ENCODE peak calls at places on chromosomes 16 and 17, in six cellular contexts. Y, X, Q, G, K and O are unnamed samples.

GRCh38 chr16:27228621-27229501 is 25.5 kb downstream of the KDM8 start:
- DNase-seq in G (no peak), X (no peak), K (no peak), Y (peak; percentile 51), Q (no peak), O (no peak)

GRCh38 chr17:11598274-11599221 is at the start of gene DNAH9:
- DNase-seq in X (peak; percentile 85), K (no peak), Q (peak; percentile 3), G (peak; percentile 38), Y (peak; percentile 97), O (peak; percentile 93)

GRCh38 chr16:1723450-1724147 is 17.6 kb downstream of the MAPK8IP3 start:
- DNase-seq in Q (peak; percentile 67), G (peak; percentile 16), X (no peak), Y (no peak), K (peak; percentile 38), O (no peak)

GRCh38 chr16:83717814-83718213 is 90.0 kb upstream of the HSBP1 start:
- DNase-seq in Q (no peak), K (peak; percentile 96), G (no peak), X (no peak), Y (no peak), O (no peak)

GRCh38 chr16:88534731-88535141 is 35.5 kb upstream of the ZC3H18 start:
- DNase-seq in K (no peak), Q (peak; percentile 65), X (no peak), G (peak; percentile 42), Y (no peak), O (peak; percentile 37)

GRCh38 chr16:87965973-87966667 is 14.9 kb downstream of the BANP start:
- DNase-seq in Y (no peak), K (no peak), G (no peak), Q (no peak), X (no peak), O (no peak)

GRCh38 chr17:19022747-19023146 is 18.2 kb upstream of the FAM83G start:
- DNase-seq in Y (no peak), Q (no peak), G (no peak), K (no peak), X (no peak), O (no peak)

GRCh38 chr17:18280766-18281165 is 20.3 kb downstream of the MIEF2 start:
- DNase-seq in G (no peak), K (no peak), Q (no peak), Y (no peak), X (no peak), O (no peak)

GRCh38 chr16:55543470-55543869 is 23.0 kb upstream of the CAPNS2 start:
- DNase-seq in X (no peak), G (no peak), K (peak; percentile 42), Y (no peak), Q (peak; percentile 66), O (no peak)

GRCh38 chr17:62965149-62965648 is 836 bp upstream of the TANC2 start:
- DNase-seq in Q (peak; percentile 18), X (no peak), Y (no peak), G (peak; percentile 70), K (no peak), O (no peak)

GRCh38 chr16:23821875-23822688 is 13.7 kb upstream of the PRKCB start:
- DNase-seq in K (no peak), Y (no peak), G (no peak), X (no peak), Q (no peak), O (no peak)

GRCh38 chr17:78391843-78392242 is 13.4 kb downstream of the PGS1 start:
- DNase-seq in X (no peak), G (no peak), K (peak; percentile 88), Q (no peak), Y (no peak), O (no peak)

GRCh38 chr16:12612598-12613101 is 191.0 kb downstream of the CPPED1 start:
- DNase-seq in Q (no peak), G (peak; percentile 6), Y (no peak), X (no peak), K (no peak), O (no peak)

GRCh38 chr17:72631568-72631967 is 460.9 kb downstream of the SLC39A11 start:
- DNase-seq in Y (no peak), G (no peak), K (no peak), Q (no peak), X (no peak), O (no peak)

GRCh38 chr17:67121317-67121887 is 77.0 kb downstream of the CACNG1 start:
- DNase-seq in Y (no peak), G (no peak), X (no peak), Q (no peak), K (no peak), O (no peak)